ENCODE peak calls at places on chromosomes 13 and 19, in seven cellular contexts. M is stimulated activated CD4-positive, alpha-beta T cell treated with anti-CD3 and anti-CD28 coated beads, Interleukin-1b, Interleukin-23, amount 100 ng/mL, for 24 hours; K is sigmoid colon; Z is non-pigmented ciliary epithelial cell; L is ELR; S is lower leg skin; Y is NCI-H1092. V is an unnamed sample.
A peak's percentile ranks its signal among the peaks of the same experiment; 100 is the strongest.

GRCh38 chr13:32659736-32660135 is 73.5 kb downstream of the PDS5B start:
- DNase-seq in L (peak; percentile 31), K (no peak), M (no peak), Z (no peak), S (no peak), Y (no peak), V (no peak)

GRCh38 chr13:27921421-27921960 is 1.7 kb downstream of the PDX1 start:
- DNase-seq in K (no peak), S (no peak), Z (no peak), Y (no peak), M (no peak), L (no peak), V (no peak)

GRCh38 chr13:42574435-42575311 is 721 bp downstream of the TNFSF11 start:
- DNase-seq in Y (no peak), K (no peak), M (peak; percentile 63), S (no peak), L (no peak), Z (no peak), V (no peak)

GRCh38 chr13:44218501-44219240 is 155.0 kb upstream of the SERP2 start:
- DNase-seq in Z (no peak), M (no peak), L (no peak), K (peak; percentile 85), Y (peak; percentile 18), S (peak; percentile 93), V (peak; percentile 73)

GRCh38 chr13:62142048-62142447 is 726.4 kb upstream of the PCDH20 start:
- DNase-seq in Y (no peak), K (no peak), Z (no peak), M (no peak), S (no peak), L (no peak), V (no peak)

GRCh38 chr19:16039545-16039944 is 36.8 kb upstream of the TPM4 start:
- DNase-seq in S (peak; percentile 72), K (peak; percentile 62), Y (no peak), M (no peak), L (no peak), Z (no peak), V (no peak)

GRCh38 chr13:91211548-91211947 is 135.9 kb upstream of the MIR17HG start:
- DNase-seq in S (no peak), L (no peak), Z (no peak), M (no peak), K (no peak), Y (no peak), V (no peak)

GRCh38 chr19:14450168-14450874 is 17.2 kb downstream of the PKN1 start:
- DNase-seq in Y (no peak), K (no peak), S (no peak), M (peak; percentile 72), L (peak; percentile 78), Z (no peak), V (no peak)

GRCh38 chr13:111187879-111188643 is 73.0 kb downstream of the ARHGEF7 start:
- DNase-seq in Y (no peak), M (no peak), L (peak; percentile 59), K (no peak), Z (no peak), S (no peak), V (peak; percentile 37)

GRCh38 chr13:65468628-65469027 is 1761.5 kb downstream of the PCDH9 start:
- DNase-seq in L (no peak), S (no peak), K (no peak), Y (no peak), M (no peak), Z (peak; percentile 56), V (no peak)

GRCh38 chr19:58439576-58440554 is at the start of gene ZNF132:
- DNase-seq in L (peak; percentile 97), K (peak; percentile 99), S (peak; percentile 99), Y (peak; percentile 96), M (peak; percentile 88), Z (peak; percentile 99), V (peak; percentile 97)